ENCODE peak calls at places on chromosomes 12 and 14, in ten cellular contexts. R is T47D; E is NCI-H510A treated with DMSO at 0.1 percent for 48 hours; Y is stimulated activated CD8-positive, alpha-beta memory T cell treated with anti-CD3 and anti-CD28 coated beads, Interleukin-7, amount 100 ng/mL, for 4 hours; V is HEK293T; C is lower lobe of right lung; B is left ventricle myocardium superior; M is AG09319; F is left lung; W is Kasumi-1. O is an unnamed sample.

GRCh38 chr12:132986885-132987225 is 688 bp downstream of the ZNF26 start:
- DNase-seq in F (no peak), V (peak; percentile 11), Y (no peak), M (no peak), R (peak; percentile 25), B (no peak), W (peak; percentile 16), E (no peak), C (no peak), O (peak; percentile 14)

GRCh38 chr12:43105426-43105981 is 446.5 kb downstream of the ADAMTS20 start:
- DNase-seq in W (peak; percentile 15), M (no peak), E (no peak), C (no peak), R (no peak), Y (no peak), F (no peak), V (no peak), B (no peak), O (no peak)

GRCh38 chr14:55188686-55189295 is 2.6 kb downstream of the DLGAP5 start:
- DNase-seq in V (no peak), B (no peak), E (no peak), C (no peak), F (no peak), W (no peak), R (no peak), M (no peak), Y (no peak), O (no peak)

GRCh38 chr14:35285168-35285990 is 6.8 kb upstream of the PSMA6 start:
- DNase-seq in C (no peak), W (peak; percentile 98), B (no peak), F (no peak), M (no peak), E (no peak), V (no peak), R (no peak), Y (no peak), O (peak; percentile 77)

GRCh38 chr14:105582639-105583038 is 56.3 kb downstream of the TMEM121 start:
- DNase-seq in B (no peak), W (no peak), Y (no peak), R (no peak), M (no peak), C (no peak), F (peak; percentile 37), V (no peak), E (no peak), O (no peak)

GRCh38 chr12:93244514-93245077 is 133.1 kb upstream of the NUDT4 start:
- DNase-seq in E (no peak), M (no peak), B (no peak), W (peak; percentile 51), Y (no peak), F (no peak), C (no peak), R (no peak), V (no peak), O (no peak)

GRCh38 chr12:89544730-89545184 is 18.9 kb upstream of the POC1B start:
- DNase-seq in R (no peak), E (peak; percentile 91), M (no peak), F (peak; percentile 68), B (peak; percentile 71), W (peak; percentile 77), Y (no peak), C (peak; percentile 52), V (no peak), O (no peak)

GRCh38 chr12:40768125-40768864 is 76.1 kb downstream of the CNTN1 start:
- DNase-seq in E (no peak), Y (no peak), W (no peak), F (peak; percentile 45), B (no peak), V (no peak), M (no peak), C (no peak), R (no peak), O (no peak)

GRCh38 chr14:35416108-35416750 is 11.7 kb upstream of the NFKBIA start:
- DNase-seq in F (no peak), V (no peak), W (no peak), R (no peak), B (no peak), C (no peak), Y (peak; percentile 75), E (no peak), M (no peak), O (no peak)

GRCh38 chr12:98601924-98602323 is 8.4 kb downstream of the SLC25A3 start:
- DNase-seq in W (no peak), C (no peak), B (no peak), Y (no peak), R (no peak), F (no peak), M (no peak), E (no peak), V (no peak), O (no peak)

GRCh38 chr12:92036771-92037453 is 108.7 kb downstream of the BTG1 start:
- DNase-seq in E (no peak), B (no peak), M (peak; percentile 92), F (no peak), C (no peak), R (no peak), V (no peak), Y (no peak), W (no peak), O (no peak)

GRCh38 chr14:100726467-100726811 is 253 bp upstream of the DLK1 start:
- DNase-seq in F (peak; percentile 79), B (peak; percentile 28), E (no peak), V (no peak), M (no peak), W (no peak), C (no peak), R (no peak), Y (no peak), O (no peak)